ENCODE peak calls at places on chromosome 12, in eight cellular contexts. One of them, this sample, is unnamed.
A peak's percentile ranks its signal among the peaks of the same experiment; 100 is the strongest.

GRCh38 chr12:88450130-88450529 is 130.1 kb downstream of the KITLG start:
- DNase-seq in body of pancreas: no peak
- DNase-seq in stomach: no peak
- DNase-seq in CD8-positive, alpha-beta T cell: no peak
- DNase-seq in HCT116: no peak
- DNase-seq in fibroblast of mammary gland: no peak
- DNase-seq in left ventricle myocardium inferior: no peak
- DNase-seq in cardiac fibroblast: peak; percentile 53
- DNase-seq in this sample: peak; percentile 22

GRCh38 chr12:121789233-121789781 is 4.2 kb downstream of the RHOF start:
- DNase-seq in fibroblast of mammary gland: no peak
- DNase-seq in cardiac fibroblast: no peak
- DNase-seq in HCT116: no peak
- DNase-seq in left ventricle myocardium inferior: no peak
- DNase-seq in CD8-positive, alpha-beta T cell: peak; percentile 57
- DNase-seq in stomach: no peak
- DNase-seq in body of pancreas: no peak
- DNase-seq in this sample: no peak

GRCh38 chr12:128790653-128791373 is 32.9 kb downstream of the SLC15A4 start:
- DNase-seq in CD8-positive, alpha-beta T cell: no peak
- DNase-seq in HCT116: no peak
- DNase-seq in left ventricle myocardium inferior: no peak
- DNase-seq in cardiac fibroblast: no peak
- DNase-seq in stomach: no peak
- DNase-seq in body of pancreas: no peak
- DNase-seq in fibroblast of mammary gland: no peak
- DNase-seq in this sample: no peak

GRCh38 chr12:16019131-16019530 is 108.0 kb downstream of the DERA start:
- DNase-seq in CD8-positive, alpha-beta T cell: no peak
- DNase-seq in fibroblast of mammary gland: no peak
- DNase-seq in body of pancreas: no peak
- DNase-seq in left ventricle myocardium inferior: no peak
- DNase-seq in cardiac fibroblast: no peak
- DNase-seq in stomach: no peak
- DNase-seq in HCT116: no peak
- DNase-seq in this sample: no peak

GRCh38 chr12:127108360-127109215 is 1158.4 kb upstream of the TMEM132C start:
- DNase-seq in body of pancreas: peak; percentile 65
- DNase-seq in left ventricle myocardium inferior: peak; percentile 36
- DNase-seq in stomach: peak; percentile 54
- DNase-seq in fibroblast of mammary gland: peak; percentile 74
- DNase-seq in cardiac fibroblast: peak; percentile 45
- DNase-seq in CD8-positive, alpha-beta T cell: peak; percentile 32
- DNase-seq in HCT116: peak; percentile 35
- DNase-seq in this sample: peak; percentile 78

GRCh38 chr12:67593871-67594330 is 54.6 kb upstream of the DYRK2 start:
- DNase-seq in left ventricle myocardium inferior: no peak
- DNase-seq in HCT116: no peak
- DNase-seq in fibroblast of mammary gland: no peak
- DNase-seq in stomach: no peak
- DNase-seq in body of pancreas: no peak
- DNase-seq in CD8-positive, alpha-beta T cell: no peak
- DNase-seq in cardiac fibroblast: no peak
- DNase-seq in this sample: no peak

GRCh38 chr12:98424726-98425401 is 90.5 kb upstream of the TMPO start:
- DNase-seq in CD8-positive, alpha-beta T cell: peak; percentile 37
- DNase-seq in stomach: peak; percentile 64
- DNase-seq in body of pancreas: peak; percentile 77
- DNase-seq in left ventricle myocardium inferior: peak; percentile 51
- DNase-seq in cardiac fibroblast: peak; percentile 89
- DNase-seq in fibroblast of mammary gland: peak; percentile 62
- DNase-seq in HCT116: peak; percentile 57
- DNase-seq in this sample: peak; percentile 93

GRCh38 chr12:84842406-84843013 is 70.1 kb downstream of the SLC6A15 start:
- DNase-seq in CD8-positive, alpha-beta T cell: no peak
- DNase-seq in body of pancreas: no peak
- DNase-seq in stomach: no peak
- DNase-seq in cardiac fibroblast: peak; percentile 63
- DNase-seq in fibroblast of mammary gland: peak; percentile 62
- DNase-seq in HCT116: peak; percentile 28
- DNase-seq in left ventricle myocardium inferior: no peak
- DNase-seq in this sample: peak; percentile 75

GRCh38 chr12:21257172-21257571 is 77.5 kb downstream of the SLCO1A2 start:
- DNase-seq in CD8-positive, alpha-beta T cell: no peak
- DNase-seq in cardiac fibroblast: no peak
- DNase-seq in body of pancreas: no peak
- DNase-seq in HCT116: no peak
- DNase-seq in fibroblast of mammary gland: no peak
- DNase-seq in left ventricle myocardium inferior: no peak
- DNase-seq in stomach: no peak
- DNase-seq in this sample: no peak

GRCh38 chr12:132218915-132219314 is 74.7 kb downstream of the NOC4L start:
- DNase-seq in left ventricle myocardium inferior: no peak
- DNase-seq in CD8-positive, alpha-beta T cell: peak; percentile 45
- DNase-seq in stomach: no peak
- DNase-seq in HCT116: peak; percentile 52
- DNase-seq in cardiac fibroblast: no peak
- DNase-seq in body of pancreas: peak; percentile 13
- DNase-seq in fibroblast of mammary gland: no peak
- DNase-seq in this sample: peak; percentile 14

GRCh38 chr12:65824314-65824563 is at the start of gene HMGA2:
- DNase-seq in stomach: no peak
- DNase-seq in body of pancreas: peak; percentile 27
- DNase-seq in cardiac fibroblast: peak; percentile 83
- DNase-seq in CD8-positive, alpha-beta T cell: no peak
- DNase-seq in HCT116: peak; percentile 78
- DNase-seq in fibroblast of mammary gland: peak; percentile 88
- DNase-seq in left ventricle myocardium inferior: no peak
- DNase-seq in this sample: peak; percentile 80

GRCh38 chr12:6211421-6211869 is 11.2 kb downstream of the CD9 start:
- DNase-seq in stomach: no peak
- DNase-seq in CD8-positive, alpha-beta T cell: no peak
- DNase-seq in left ventricle myocardium inferior: no peak
- DNase-seq in cardiac fibroblast: peak; percentile 31
- DNase-seq in fibroblast of mammary gland: peak; percentile 88
- DNase-seq in HCT116: no peak
- DNase-seq in body of pancreas: no peak
- DNase-seq in this sample: no peak

GRCh38 chr12:129184066-129184695 is 330.9 kb downstream of the GLT1D1 start:
- DNase-seq in stomach: no peak
- DNase-seq in CD8-positive, alpha-beta T cell: no peak
- DNase-seq in fibroblast of mammary gland: no peak
- DNase-seq in HCT116: no peak
- DNase-seq in body of pancreas: no peak
- DNase-seq in left ventricle myocardium inferior: no peak
- DNase-seq in cardiac fibroblast: no peak
- DNase-seq in this sample: peak; percentile 18

GRCh38 chr12:54371328-54372112 is 7.2 kb upstream of the GPR84 start:
- DNase-seq in fibroblast of mammary gland: no peak
- DNase-seq in cardiac fibroblast: peak; percentile 85
- DNase-seq in HCT116: no peak
- DNase-seq in CD8-positive, alpha-beta T cell: no peak
- DNase-seq in stomach: no peak
- DNase-seq in left ventricle myocardium inferior: peak; percentile 79
- DNase-seq in body of pancreas: no peak
- DNase-seq in this sample: no peak

DNA sequence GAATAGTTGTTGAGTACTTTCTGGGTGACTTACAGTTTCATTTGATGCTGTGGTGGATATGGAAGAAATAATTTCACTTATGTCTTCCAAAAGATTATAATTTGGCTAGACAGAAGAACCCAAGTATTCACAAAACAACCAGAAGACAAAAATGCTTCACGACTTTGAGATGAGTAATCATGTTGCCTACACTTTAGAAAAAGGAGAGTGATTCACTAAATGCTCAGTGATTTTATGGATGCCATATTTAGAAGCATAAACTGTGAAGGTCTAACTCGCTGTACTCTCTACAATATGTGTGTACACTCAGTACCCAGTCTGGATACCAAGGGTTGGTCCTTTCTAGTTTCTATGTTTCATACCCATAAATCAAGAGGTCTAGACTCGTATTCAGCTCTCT is 101.3 kb upstream of the E2F7 start:
- DNase-seq in CD8-positive, alpha-beta T cell: no peak
- DNase-seq in HCT116: no peak
- DNase-seq in stomach: no peak
- DNase-seq in left ventricle myocardium inferior: no peak
- DNase-seq in body of pancreas: no peak
- DNase-seq in cardiac fibroblast: no peak
- DNase-seq in fibroblast of mammary gland: peak; percentile 52
- DNase-seq in this sample: no peak
- H3K4me3 ChIP-seq in CD8-positive, alpha-beta T cell: no peak overlapping the region
- H3K4me3 ChIP-seq in HCT116: no peak overlapping the region
- H3K4me3 ChIP-seq in stomach: no peak overlapping the region
- H3K4me3 ChIP-seq in left ventricle myocardium inferior: no peak overlapping the region
- H3K4me3 ChIP-seq in body of pancreas: no peak overlapping the region
- H3K4me3 ChIP-seq in cardiac fibroblast: no peak overlapping the region
- H3K4me3 ChIP-seq in fibroblast of mammary gland: no peak overlapping the region
- H3K4me3 ChIP-seq in this sample: no peak overlapping the region

GRCh38 chr12:116774020-116774419 is 35.9 kb downstream of the RNFT2 start:
- DNase-seq in fibroblast of mammary gland: no peak
- DNase-seq in CD8-positive, alpha-beta T cell: no peak
- DNase-seq in left ventricle myocardium inferior: no peak
- DNase-seq in body of pancreas: no peak
- DNase-seq in stomach: no peak
- DNase-seq in HCT116: no peak
- DNase-seq in cardiac fibroblast: no peak
- DNase-seq in this sample: no peak

GRCh38 chr12:116771651-116772050 is 33.5 kb downstream of the RNFT2 start:
- DNase-seq in body of pancreas: no peak
- DNase-seq in cardiac fibroblast: no peak
- DNase-seq in CD8-positive, alpha-beta T cell: no peak
- DNase-seq in left ventricle myocardium inferior: no peak
- DNase-seq in fibroblast of mammary gland: no peak
- DNase-seq in HCT116: no peak
- DNase-seq in stomach: no peak
- DNase-seq in this sample: no peak

DNA sequence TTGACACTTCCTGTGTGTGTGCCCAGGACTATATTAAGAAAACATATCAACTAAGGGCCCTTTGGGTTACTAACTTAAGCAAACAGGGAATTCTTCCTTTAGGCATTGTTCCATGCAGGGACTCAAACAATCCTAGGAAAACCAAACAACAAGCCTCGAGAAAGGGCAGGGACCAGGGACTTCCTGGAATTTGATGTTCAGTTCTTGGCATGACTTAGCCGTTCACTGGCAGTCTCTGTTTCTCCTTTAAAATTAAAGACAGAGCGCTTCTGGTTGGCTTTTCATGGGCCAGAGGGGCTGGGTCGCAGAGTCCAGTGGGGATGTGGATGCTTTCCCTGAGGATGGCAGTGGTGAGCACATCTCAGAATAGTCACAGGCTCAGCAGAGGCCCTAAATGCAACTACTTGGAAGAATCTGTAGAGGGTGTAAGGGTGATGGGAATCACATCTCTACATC is 35.2 kb downstream of the RNFT2 start:
- DNase-seq in stomach: no peak
- DNase-seq in left ventricle myocardium inferior: no peak
- DNase-seq in HCT116: peak; percentile 12
- DNase-seq in fibroblast of mammary gland: peak; percentile 15
- DNase-seq in CD8-positive, alpha-beta T cell: no peak
- DNase-seq in body of pancreas: no peak
- DNase-seq in cardiac fibroblast: no peak
- DNase-seq in this sample: peak; percentile 17
- TF ChIP-seq CTCF in stomach: no peak
- TF ChIP-seq CTCF in left ventricle myocardium inferior: peak; percentile 14
- TF ChIP-seq CTCF in HCT116: peak; percentile 41
- TF ChIP-seq CTCF in fibroblast of mammary gland: no peak
- TF ChIP-seq CTCF in CD8-positive, alpha-beta T cell: no peak
- TF ChIP-seq CTCF in body of pancreas: no peak
- TF ChIP-seq CTCF in cardiac fibroblast: peak; percentile 1
- TF ChIP-seq CTCF in this sample: peak; percentile 16

GRCh38 chr12:117968826-117969659 is at the start of gene KSR2:
- DNase-seq in left ventricle myocardium inferior: no peak
- DNase-seq in body of pancreas: peak; percentile 93
- DNase-seq in CD8-positive, alpha-beta T cell: peak; percentile 15
- DNase-seq in cardiac fibroblast: peak; percentile 4
- DNase-seq in stomach: peak; percentile 82
- DNase-seq in HCT116: peak; percentile 81
- DNase-seq in fibroblast of mammary gland: no peak
- DNase-seq in this sample: peak; percentile 9

GRCh38 chr12:117966511-117966910 is 2.3 kb downstream of the KSR2 start:
- DNase-seq in cardiac fibroblast: no peak
- DNase-seq in stomach: no peak
- DNase-seq in fibroblast of mammary gland: no peak
- DNase-seq in left ventricle myocardium inferior: no peak
- DNase-seq in body of pancreas: no peak
- DNase-seq in CD8-positive, alpha-beta T cell: no peak
- DNase-seq in HCT116: no peak
- DNase-seq in this sample: no peak

GRCh38 chr12:117967512-117967911 is 1.3 kb downstream of the KSR2 start:
- DNase-seq in HCT116: no peak
- DNase-seq in cardiac fibroblast: no peak
- DNase-seq in body of pancreas: no peak
- DNase-seq in left ventricle myocardium inferior: no peak
- DNase-seq in fibroblast of mammary gland: no peak
- DNase-seq in CD8-positive, alpha-beta T cell: no peak
- DNase-seq in stomach: no peak
- DNase-seq in this sample: no peak

GRCh38 chr12:117967043-117967442 is 1.7 kb downstream of the KSR2 start:
- DNase-seq in HCT116: no peak
- DNase-seq in body of pancreas: no peak
- DNase-seq in cardiac fibroblast: no peak
- DNase-seq in CD8-positive, alpha-beta T cell: no peak
- DNase-seq in fibroblast of mammary gland: no peak
- DNase-seq in left ventricle myocardium inferior: no peak
- DNase-seq in stomach: no peak
- DNase-seq in this sample: no peak

GRCh38 chr12:117968084-117968789 is 553 bp downstream of the KSR2 start:
- DNase-seq in cardiac fibroblast: no peak
- DNase-seq in left ventricle myocardium inferior: no peak
- DNase-seq in body of pancreas: no peak
- DNase-seq in stomach: no peak
- DNase-seq in HCT116: no peak
- DNase-seq in fibroblast of mammary gland: no peak
- DNase-seq in CD8-positive, alpha-beta T cell: no peak
- DNase-seq in this sample: no peak
- H3K4me3 ChIP-seq in cardiac fibroblast: no peak overlapping the region
- H3K4me3 ChIP-seq in left ventricle myocardium inferior: peak overlapping the region; percentile 62
- H3K4me3 ChIP-seq in body of pancreas: peak overlapping the region; percentile 89
- H3K4me3 ChIP-seq in stomach: peak overlapping the region; percentile 64
- H3K4me3 ChIP-seq in HCT116: peak overlapping the region; percentile 89
- H3K4me3 ChIP-seq in fibroblast of mammary gland: no peak overlapping the region
- H3K4me3 ChIP-seq in CD8-positive, alpha-beta T cell: peak overlapping the region; percentile 23
- H3K4me3 ChIP-seq in this sample: no peak overlapping the region

GRCh38 chr12:87152841-87153528 is 876.2 kb downstream of the C12orf50 start:
- DNase-seq in cardiac fibroblast: no peak
- DNase-seq in HCT116: no peak
- DNase-seq in left ventricle myocardium inferior: no peak
- DNase-seq in body of pancreas: no peak
- DNase-seq in CD8-positive, alpha-beta T cell: no peak
- DNase-seq in stomach: no peak
- DNase-seq in fibroblast of mammary gland: no peak
- DNase-seq in this sample: no peak

GRCh38 chr12:87155616-87156015 is 873.6 kb downstream of the C12orf50 start:
- DNase-seq in body of pancreas: no peak
- DNase-seq in CD8-positive, alpha-beta T cell: no peak
- DNase-seq in HCT116: no peak
- DNase-seq in left ventricle myocardium inferior: no peak
- DNase-seq in fibroblast of mammary gland: peak; percentile 84
- DNase-seq in cardiac fibroblast: peak; percentile 84
- DNase-seq in stomach: no peak
- DNase-seq in this sample: peak; percentile 85

GRCh38 chr12:87152084-87152483 is 877.1 kb downstream of the C12orf50 start:
- DNase-seq in body of pancreas: no peak
- DNase-seq in HCT116: no peak
- DNase-seq in left ventricle myocardium inferior: no peak
- DNase-seq in cardiac fibroblast: no peak
- DNase-seq in stomach: no peak
- DNase-seq in CD8-positive, alpha-beta T cell: no peak
- DNase-seq in fibroblast of mammary gland: no peak
- DNase-seq in this sample: no peak

GRCh38 chr12:87150969-87151662 is 878.1 kb downstream of the C12orf50 start:
- DNase-seq in stomach: no peak
- DNase-seq in body of pancreas: no peak
- DNase-seq in CD8-positive, alpha-beta T cell: no peak
- DNase-seq in cardiac fibroblast: no peak
- DNase-seq in HCT116: no peak
- DNase-seq in fibroblast of mammary gland: peak; percentile 7
- DNase-seq in left ventricle myocardium inferior: no peak
- DNase-seq in this sample: no peak
- TF ChIP-seq CTCF in stomach: no peak
- TF ChIP-seq CTCF in body of pancreas: no peak
- TF ChIP-seq CTCF in CD8-positive, alpha-beta T cell: no peak
- TF ChIP-seq CTCF in cardiac fibroblast: no peak
- TF ChIP-seq CTCF in HCT116: no peak
- TF ChIP-seq CTCF in fibroblast of mammary gland: no peak
- TF ChIP-seq CTCF in left ventricle myocardium inferior: no peak
- TF ChIP-seq CTCF in this sample: no peak